ENCODE peak calls at places on chromosome 7, in six cellular contexts. J is RWPE1, E is cardiac fibroblast, T is fibroblast of the aortic adventitia, X is GM12865, K is hepatocyte. U is an unnamed sample.

GRCh38 chr7:2919256-2919655 is 75.1 kb upstream of the GNA12 start:
- DNase-seq in J (no peak), E (no peak), T (no peak), X (no peak), K (no peak), U (no peak)

GRCh38 chr7:4203786-4204185 is 478.3 kb upstream of the FOXK1 start:
- DNase-seq in J (no peak), E (no peak), T (no peak), X (no peak), K (no peak), U (no peak)

GRCh38 chr7:116876664-116877442 is 14.5 kb downstream of the CAPZA2 start:
- DNase-seq in J (no peak), E (peak), T (peak), X (no peak), K (peak), U (no peak)

GRCh38 chr7:140904081-140904480 is 20.6 kb downstream of the BRAF start:
- DNase-seq in J (no peak), E (no peak), T (no peak), X (no peak), K (no peak), U (no peak)

GRCh38 chr7:125436220-125436619 is 506.6 kb upstream of the POT1 start:
- DNase-seq in J (no peak), E (no peak), T (no peak), X (no peak), K (peak), U (no peak)

GRCh38 chr7:157397036-157397720 is 60.4 kb downstream of the DNAJB6 start:
- DNase-seq in J (no peak), E (no peak), T (no peak), X (no peak), K (no peak), U (no peak)

GRCh38 chr7:103843689-103844480 is 145.6 kb downstream of the RELN start:
- DNase-seq in J (no peak), E (no peak), T (no peak), X (no peak), K (no peak), U (no peak)

GRCh38 chr7:41878331-41879112 is 175.6 kb upstream of the INHBA start:
- DNase-seq in J (no peak), E (no peak), T (peak), X (no peak), K (no peak), U (no peak)

GRCh38 chr7:149422065-149422913 is 38.6 kb downstream of the ZNF777 start:
- DNase-seq in J (peak), E (peak), T (peak), X (peak), K (peak), U (peak)

GRCh38 chr7:157809154-157809862 is 472.5 kb downstream of the DNAJB6 start:
- DNase-seq in J (no peak), E (no peak), T (no peak), X (no peak), K (no peak), U (no peak)

GRCh38 chr7:151796091-151796870 is 80.6 kb downstream of the PRKAG2 start:
- DNase-seq in J (peak), E (no peak), T (peak), X (no peak), K (peak), U (no peak)

GRCh38 chr7:33111614-33112013 is 2.4 kb upstream of the RP9 start:
- DNase-seq in J (no peak), E (no peak), T (no peak), X (no peak), K (no peak), U (no peak)

GRCh38 chr7:149559711-149560110 is 62.1 kb upstream of the ZNF746 start:
- DNase-seq in J (peak), E (peak), T (peak), X (no peak), K (no peak), U (no peak)

GRCh38 chr7:137690635-137691034 is 156.1 kb downstream of the DGKI start:
- DNase-seq in J (no peak), E (no peak), T (no peak), X (no peak), K (no peak), U (no peak)

GRCh38 chr7:106947244-106947728 is 82.2 kb downstream of the PIK3CG start:
- DNase-seq in J (peak), E (peak), T (peak), X (peak), K (peak), U (no peak)

GRCh38 chr7:127935847-127936376 is 95.3 kb downstream of the LRRC4 start:
- DNase-seq in J (no peak), E (no peak), T (no peak), X (no peak), K (no peak), U (no peak)

GRCh38 chr7:107237451-107237850 is 68.6 kb downstream of the HBP1 start:
- DNase-seq in J (no peak), E (no peak), T (no peak), X (no peak), K (no peak), U (no peak)

GRCh38 chr7:151709141-151710038 is 167.5 kb downstream of the PRKAG2 start:
- DNase-seq in J (no peak), E (no peak), T (peak), X (no peak), K (no peak), U (no peak)

GRCh38 chr7:46317256-46317655 is 396.2 kb upstream of the IGFBP3 start:
- DNase-seq in J (no peak), E (peak), T (no peak), X (no peak), K (no peak), U (no peak)

GRCh38 chr7:129401968-129402860 is 32.0 kb upstream of the STRIP2 start:
- DNase-seq in J (no peak), E (no peak), T (no peak), X (peak), K (no peak), U (no peak)

GRCh38 chr7:131015131-131015954 is 281.3 kb upstream of the KLF14 start:
- DNase-seq in J (no peak), E (peak), T (peak), X (no peak), K (no peak), U (no peak)

GRCh38 chr7:115340828-115341227 is 418.9 kb downstream of the MDFIC start:
- DNase-seq in J (peak), E (peak), T (peak), X (no peak), K (no peak), U (no peak)

GRCh38 chr7:25638042-25638441 is 409.8 kb upstream of the NPVF start:
- DNase-seq in J (no peak), E (peak), T (no peak), X (no peak), K (peak), U (no peak)

GRCh38 chr7:100914879-100915442 is 19.3 kb upstream of the ACHE start:
- DNase-seq in J (no peak), E (no peak), T (no peak), X (no peak), K (no peak), U (no peak)

GRCh38 chr7:48427671-48428070 is 256.4 kb downstream of the ABCA13 start:
- DNase-seq in J (no peak), E (no peak), T (no peak), X (no peak), K (no peak), U (no peak)

GRCh38 chr7:55420535-55420934 is 55.4 kb downstream of the LANCL2 start:
- DNase-seq in J (no peak), E (peak), T (no peak), X (no peak), K (no peak), U (no peak)

GRCh38 chr7:18393465-18394118 is 102.0 kb upstream of the HDAC9 start:
- DNase-seq in J (no peak), E (no peak), T (no peak), X (no peak), K (no peak), U (no peak)

GRCh38 chr7:111958431-111958830 is 247.8 kb downstream of the DOCK4 start:
- DNase-seq in J (no peak), E (no peak), T (no peak), X (peak), K (no peak), U (no peak)

GRCh38 chr7:111954056-111954455 is 252.1 kb downstream of the DOCK4 start:
- DNase-seq in J (no peak), E (no peak), T (no peak), X (no peak), K (no peak), U (no peak)

GRCh38 chr7:111951027-111951426 is 255.2 kb downstream of the DOCK4 start:
- DNase-seq in J (no peak), E (no peak), T (no peak), X (no peak), K (no peak), U (no peak)

GRCh38 chr7:111954474-111955311 is 251.5 kb downstream of the DOCK4 start:
- DNase-seq in J (no peak), E (no peak), T (no peak), X (no peak), K (no peak), U (no peak)

GRCh38 chr7:111953611-111954010 is 252.6 kb downstream of the DOCK4 start:
- DNase-seq in J (peak), E (peak), T (peak), X (peak), K (no peak), U (no peak)
- TF ChIP-seq CTCF in J (peak), E (no peak), T (no peak), X (no peak), K (no peak), U (no peak)

GRCh38 chr7:45001138-45001694 is 1.2 kb downstream of the CCM2 start:
- DNase-seq in J (peak), E (no peak), T (no peak), X (peak), K (peak), U (no peak)

GRCh38 chr7:45007571-45008328 is 7.7 kb downstream of the CCM2 start:
- DNase-seq in J (no peak), E (no peak), T (no peak), X (peak), K (no peak), U (no peak)

GRCh38 chr7:45001826-45002225 is 1.8 kb downstream of the CCM2 start:
- DNase-seq in J (no peak), E (no peak), T (no peak), X (no peak), K (no peak), U (no peak)

GRCh38 chr7:45003789-45004188 is 3.8 kb downstream of the CCM2 start:
- DNase-seq in J (no peak), E (no peak), T (no peak), X (no peak), K (no peak), U (no peak)

DNA sequence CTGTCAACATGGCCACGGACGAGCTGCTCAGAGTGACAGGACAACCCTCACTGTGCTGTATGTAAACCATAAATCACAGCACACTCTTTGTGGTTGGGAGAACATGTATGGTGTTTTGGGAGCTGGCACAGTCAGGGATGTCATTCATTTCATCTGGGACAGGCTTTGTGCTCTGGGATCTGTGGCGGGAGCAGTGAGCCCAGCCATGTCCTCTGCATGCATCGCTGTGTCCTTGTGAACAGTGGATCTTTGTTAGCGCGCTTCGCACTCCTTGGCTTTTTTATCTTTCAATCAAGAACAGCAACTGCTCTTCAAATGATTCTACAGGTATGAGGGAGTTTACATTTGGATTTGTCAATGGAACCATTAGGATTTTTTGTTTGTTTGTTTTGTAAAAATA is 7.1 kb downstream of the CCM2 start:
- DNase-seq in J (no peak), E (no peak), T (no peak), X (no peak), K (no peak), U (no peak)
- TF ChIP-seq CTCF in J (no peak), E (no peak), T (no peak), X (no peak), K (no peak), U (no peak)

GRCh38 chr7:90461216-90461615 is 8.2 kb upstream of the PTTG1IP2 start:
- DNase-seq in J (no peak), E (peak), T (peak), X (no peak), K (no peak), U (no peak)

GRCh38 chr7:90455163-90456030 is 14.0 kb upstream of the PTTG1IP2 start:
- DNase-seq in J (peak), E (peak), T (peak), X (peak), K (peak), U (no peak)

GRCh38 chr7:90458104-90458503 is 11.3 kb upstream of the PTTG1IP2 start:
- DNase-seq in J (no peak), E (no peak), T (no peak), X (no peak), K (no peak), U (no peak)

GRCh38 chr7:90453931-90454330 is 15.5 kb upstream of the PTTG1IP2 start:
- DNase-seq in J (no peak), E (no peak), T (no peak), X (no peak), K (no peak), U (no peak)

DNA sequence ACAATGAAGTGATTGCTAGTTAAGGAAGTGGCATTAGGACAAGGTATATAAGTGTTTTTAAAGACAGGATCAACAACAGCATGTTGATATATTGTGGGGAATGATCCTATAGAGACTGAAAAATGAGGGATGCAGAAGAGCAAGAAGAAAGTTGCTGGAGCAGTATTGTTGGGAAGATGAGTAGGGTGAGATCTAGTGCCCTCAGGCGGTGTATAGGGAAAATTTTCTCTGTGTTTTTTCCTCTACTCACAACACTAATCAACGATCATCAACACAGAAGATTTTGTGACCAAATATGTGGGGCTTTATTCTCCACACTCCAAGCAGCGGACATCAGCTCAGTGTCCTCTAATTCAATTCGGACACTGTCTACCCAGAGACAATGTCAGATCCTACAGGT is 9.6 kb upstream of the PTTG1IP2 start:
- DNase-seq in J (no peak), E (peak), T (no peak), X (no peak), K (no peak), U (no peak)
- TF ChIP-seq CTCF in J (no peak), E (peak), T (peak), X (no peak), K (peak), U (no peak)

DNA sequence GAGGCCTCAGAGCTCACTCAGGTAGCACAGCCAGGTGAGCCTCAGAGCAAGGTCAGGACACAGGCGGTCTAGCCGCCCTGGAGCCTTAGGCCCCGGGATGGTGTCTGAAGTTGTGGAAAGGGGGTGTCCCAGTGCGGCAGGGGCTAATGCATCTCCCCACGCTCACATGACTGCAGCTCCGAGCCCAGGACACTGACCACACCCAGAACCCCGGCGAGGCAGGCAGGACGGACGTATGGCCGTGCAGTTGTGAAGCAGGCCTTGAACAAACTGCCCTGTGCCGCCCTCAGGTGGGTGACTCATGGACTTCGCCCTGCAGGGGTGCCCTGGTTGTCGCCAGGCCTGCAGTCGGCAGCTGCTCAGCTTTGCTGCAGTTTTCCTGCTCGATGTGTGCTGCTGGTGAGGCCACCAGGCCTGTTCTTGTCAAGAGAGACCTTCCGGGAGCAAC is 5.0 kb upstream of the PRKAR1B start:
- DNase-seq in J (peak), E (peak), T (no peak), X (peak), K (peak), U (no peak)
- TF ChIP-seq CTCF in J (no peak), E (no peak), T (no peak), X (peak), K (no peak), U (no peak)

DNA sequence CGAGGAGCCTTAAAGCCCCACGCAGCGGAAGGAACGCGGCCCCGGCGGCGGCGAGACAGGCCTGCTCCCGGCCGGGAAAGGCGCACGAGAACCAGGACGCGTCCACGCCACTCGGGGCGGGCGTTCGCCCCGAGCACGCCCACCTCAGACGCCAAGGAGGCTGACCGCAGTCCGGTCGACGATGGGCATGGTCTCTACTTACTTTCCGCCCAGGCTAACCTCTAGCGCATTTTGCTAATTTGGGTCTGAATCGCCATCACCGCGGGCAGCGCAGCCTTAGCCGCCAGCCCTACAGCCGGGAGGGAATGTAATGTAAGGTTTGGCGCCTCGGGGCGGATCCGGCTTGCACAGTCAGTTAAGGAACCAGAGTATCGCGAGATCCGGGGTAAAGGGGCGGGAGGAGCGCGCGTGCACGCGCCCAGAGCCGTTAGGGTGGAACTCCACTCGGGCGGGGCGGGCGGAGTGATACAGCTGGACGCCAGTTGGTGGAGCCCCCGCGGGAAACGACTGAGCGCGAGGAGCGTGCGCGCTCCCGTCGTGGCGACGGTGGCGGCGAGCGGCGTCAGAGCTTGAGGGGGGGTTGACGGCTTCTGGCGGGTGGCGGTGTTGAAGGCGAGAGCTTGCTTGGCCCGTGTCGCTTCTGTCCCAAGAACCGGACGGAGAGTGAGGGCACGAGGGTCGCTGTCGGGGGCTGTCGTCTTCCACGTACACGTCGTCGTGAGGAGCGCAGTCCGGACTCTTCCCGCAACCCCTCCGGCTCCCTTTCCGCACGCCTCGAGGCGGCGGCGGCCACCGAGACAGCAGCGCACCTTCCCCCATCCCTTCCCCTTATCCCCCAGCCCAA is at the start of gene LUC7L2:
- DNase-seq in J (peak), E (peak), T (peak), X (peak), K (peak), U (peak)
- TF ChIP-seq CTCF in J (no peak), E (no peak), T (no peak), X (no peak), K (no peak), U (no peak)

DNA sequence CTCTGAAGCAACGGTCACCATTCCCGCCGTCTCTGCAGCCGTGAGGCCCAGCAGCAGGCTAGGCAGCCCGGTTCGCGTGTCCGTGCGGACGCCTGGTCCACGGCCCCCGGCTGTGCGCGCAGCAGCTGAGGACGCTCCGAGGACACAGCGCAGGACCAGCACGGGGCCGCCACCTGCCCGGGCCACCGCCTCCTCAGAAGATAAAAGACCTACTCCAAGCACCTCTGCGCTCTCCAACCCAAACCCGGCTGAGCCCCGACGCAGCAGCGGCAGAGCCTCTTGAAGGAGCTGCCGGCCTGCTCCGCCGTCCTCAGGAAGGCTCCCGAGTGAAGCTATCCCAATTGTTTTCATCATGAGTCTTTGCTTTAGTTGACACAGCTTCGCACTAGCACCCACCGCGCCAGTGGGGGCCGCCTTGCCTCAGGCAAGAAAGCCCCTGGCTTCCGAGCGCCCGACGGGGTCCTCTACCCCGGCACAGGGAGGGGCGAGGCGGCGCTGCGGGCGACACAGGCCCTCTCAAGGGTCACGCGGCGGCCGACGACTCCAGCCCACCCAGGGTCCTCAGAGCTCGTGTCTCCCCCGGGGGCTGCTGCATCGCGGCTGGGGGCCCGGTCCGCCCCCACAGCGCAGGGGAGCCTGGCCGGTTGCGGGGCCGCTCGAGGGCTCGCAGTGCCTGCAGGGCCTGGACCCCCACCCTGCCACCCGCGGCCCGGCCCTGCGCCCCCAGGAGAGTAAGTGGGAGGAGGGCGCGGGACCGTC is 16.9 kb upstream of the GPR146 start:
- DNase-seq in J (peak), E (peak), T (peak), X (peak), K (peak), U (no peak)
- TF ChIP-seq CTCF in J (no peak), E (no peak), T (no peak), X (no peak), K (no peak), U (no peak)

DNA sequence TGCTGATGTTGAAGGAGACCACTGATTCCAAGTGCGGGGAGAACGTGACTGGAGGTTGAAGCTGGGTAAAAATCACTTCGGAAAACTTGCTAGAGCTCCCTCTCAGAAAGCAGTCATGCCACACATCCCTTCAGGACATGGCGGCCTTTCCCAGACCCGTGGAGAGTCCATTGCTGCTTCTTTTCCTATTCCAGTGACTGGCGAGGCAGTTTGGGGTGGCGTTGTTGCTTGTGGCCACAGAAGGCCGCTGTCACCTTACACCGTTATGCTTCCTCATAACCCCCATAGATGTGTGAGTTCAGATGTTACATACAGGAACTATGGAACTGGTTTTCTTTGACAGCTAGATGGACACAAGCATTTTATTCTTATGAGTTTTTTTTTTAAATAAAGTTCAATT is 235.6 kb upstream of the POM121L12 start:
- DNase-seq in J (no peak), E (no peak), T (no peak), X (no peak), K (no peak), U (no peak)
- TF ChIP-seq CTCF in J (no peak), E (no peak), T (no peak), X (no peak), K (no peak), U (no peak)

GRCh38 chr7:5657901-5658300 is 123.6 kb downstream of the RNF216 start:
- DNase-seq in J (peak), E (no peak), T (no peak), X (no peak), K (no peak), U (no peak)
- TF ChIP-seq CTCF in J (no peak), E (no peak), T (no peak), X (no peak), K (no peak), U (no peak)

GRCh38 chr7:12244129-12244528 is 33.0 kb downstream of the TMEM106B start:
- DNase-seq in J (peak), E (peak), T (peak), X (peak), K (peak), U (no peak)
- TF ChIP-seq CTCF in J (no peak), E (peak), T (peak), X (peak), K (peak), U (no peak)

U was measured in mesothelial cell of epicardium.